ENCODE peak calls at places on chromosomes 12 and 14, in eight cellular contexts. H, X, G, D, R, A, I and F are unnamed samples.

GRCh38 chr14:75141967-75142366 is 15.1 kb upstream of the NEK9 start:
- DNase-seq in H (no peak), X (no peak), G (no peak), D (no peak), R (no peak), A (peak), I (no peak), F (no peak)

GRCh38 chr12:29242921-29243431 is 93.9 kb downstream of the FAR2 start:
- DNase-seq in H (no peak), X (no peak), G (peak), D (peak), R (no peak), A (no peak), I (no peak), F (no peak)

GRCh38 chr12:6465467-6466183 is 4.9 kb downstream of the VAMP1 start:
- DNase-seq in H (peak), X (no peak), G (peak), D (peak), R (no peak), A (peak), I (no peak), F (peak)

GRCh38 chr12:12081836-12082497 is 11.2 kb downstream of the BCL2L14 start:
- DNase-seq in H (peak), X (no peak), G (peak), D (peak), R (no peak), A (peak), I (no peak), F (peak)

GRCh38 chr12:100986595-100987547 is 192.3 kb downstream of the ANO4 start:
- DNase-seq in H (no peak), X (no peak), G (no peak), D (no peak), R (no peak), A (peak), I (no peak), F (no peak)

GRCh38 chr14:37594916-37595808 is at the start of the genes FOXA1 and TTC6:
- DNase-seq in H (peak), X (no peak), G (peak), D (no peak), R (no peak), A (peak), I (no peak), F (peak)

GRCh38 chr14:41604793-41605534 is 1.7 kb upstream of the LRFN5 start:
- DNase-seq in H (no peak), X (no peak), G (no peak), D (peak), R (no peak), A (peak), I (peak), F (peak)

GRCh38 chr12:80472912-80473500 is 29.0 kb downstream of the PTPRQ start:
- DNase-seq in H (peak), X (no peak), G (peak), D (peak), R (no peak), A (peak), I (peak), F (peak)

GRCh38 chr12:109057376-109057775 is 5.0 kb downstream of the USP30 start:
- DNase-seq in H (no peak), X (no peak), G (no peak), D (peak), R (no peak), A (no peak), I (no peak), F (no peak)

GRCh38 chr14:78119440-78119839 is 50.7 kb upstream of the NRXN3 start:
- DNase-seq in H (no peak), X (no peak), G (no peak), D (no peak), R (no peak), A (no peak), I (no peak), F (no peak)

GRCh38 chr14:100341301-100342031 is 18.3 kb downstream of the SLC25A47 start:
- DNase-seq in H (no peak), X (no peak), G (peak), D (peak), R (no peak), A (peak), I (peak), F (no peak)

GRCh38 chr12:70985850-70986249 is 65.3 kb upstream of the PTPRR start:
- DNase-seq in H (no peak), X (no peak), G (no peak), D (no peak), R (no peak), A (peak), I (no peak), F (no peak)

GRCh38 chr12:72491399-72491798 is 219.2 kb downstream of the TRHDE start:
- DNase-seq in H (no peak), X (no peak), G (no peak), D (no peak), R (no peak), A (peak), I (no peak), F (no peak)

GRCh38 chr14:75215520-75215919 is 39.1 kb upstream of the TMED10 start:
- DNase-seq in H (no peak), X (no peak), G (no peak), D (no peak), R (no peak), A (no peak), I (no peak), F (no peak)

GRCh38 chr12:86950043-86950838 is 694.0 kb upstream of the MGAT4C start:
- DNase-seq in H (no peak), X (no peak), G (no peak), D (no peak), R (no peak), A (no peak), I (no peak), F (peak)

GRCh38 chr12:93107514-93107942 is 178.4 kb upstream of the EEA1 start:
- DNase-seq in H (no peak), X (no peak), G (no peak), D (no peak), R (no peak), A (peak), I (no peak), F (no peak)

GRCh38 chr12:31874961-31875608 is 84.1 kb upstream of the RESF1 start:
- DNase-seq in H (no peak), X (peak), G (peak), D (no peak), R (peak), A (peak), I (no peak), F (no peak)